ENCODE peak calls at places on chromosome 12, in four cellular contexts. P is HS-5, V is NCI-H1105 treated with DMSO at 0.1 percent for 48 hours, Z is frontal cortex. W is an unnamed sample.
A peak's percentile ranks its signal among the peaks of the same experiment; 100 is the strongest.

GRCh38 chr12:124160102-124160501 is 134.8 kb upstream of the RFLNA start:
- DNase-seq in P (no peak), Z (no peak), V (no peak), W (no peak)

GRCh38 chr12:96587691-96588090 is 98.3 kb downstream of the CFAP54 start:
- DNase-seq in V (no peak), Z (no peak), P (no peak), W (no peak)

GRCh38 chr12:89105243-89105642 is 247.1 kb downstream of the DUSP6 start:
- DNase-seq in P (no peak), Z (no peak), V (no peak), W (no peak)

GRCh38 chr12:50542448-50542847 is 37.7 kb downstream of the DIP2B start:
- DNase-seq in V (no peak), Z (no peak), P (no peak), W (peak; percentile 91)

GRCh38 chr12:106978035-106978800 is 8.7 kb downstream of the MTERF2 start:
- DNase-seq in V (peak; percentile 91), P (no peak), Z (no peak), W (no peak)

GRCh38 chr12:4535092-4535491 is 3.6 kb upstream of the RAD51AP1 start:
- DNase-seq in Z (no peak), P (no peak), V (no peak), W (no peak)

GRCh38 chr12:26274441-26275312 is 79.3 kb downstream of the SSPN start:
- DNase-seq in V (no peak), Z (no peak), P (peak; percentile 98), W (peak; percentile 87)

GRCh38 chr12:6262635-6263034 is 47.8 kb upstream of the PLEKHG6 start:
- DNase-seq in P (no peak), Z (no peak), V (no peak), W (no peak)

GRCh38 chr12:104064842-104065441 is 611 bp downstream of the HCFC2 start:
- DNase-seq in Z (peak; percentile 23), P (no peak), V (no peak), W (no peak)

GRCh38 chr12:98852181-98852580 is 207.1 kb downstream of the APAF1 start:
- DNase-seq in Z (no peak), V (no peak), P (no peak), W (no peak)

GRCh38 chr12:125140239-125140917 is 75.1 kb downstream of the AACS start:
- DNase-seq in V (no peak), P (no peak), Z (no peak), W (no peak)

GRCh38 chr12:131454418-131455217 is 256.3 kb upstream of the SFSWAP start:
- DNase-seq in Z (no peak), P (no peak), V (peak; percentile 18), W (no peak)

GRCh38 chr12:113973109-113973904 is 7.2 kb upstream of the RBM19 start:
- DNase-seq in P (no peak), V (no peak), Z (no peak), W (no peak)

GRCh38 chr12:127941332-127941731 is 325.6 kb upstream of the TMEM132C start:
- DNase-seq in P (no peak), Z (no peak), V (no peak), W (no peak)

GRCh38 chr12:89933911-89934310 is 225.3 kb upstream of the ATP2B1 start:
- DNase-seq in Z (no peak), P (no peak), V (no peak), W (no peak)

GRCh38 chr12:124385219-124385969 is 90.5 kb downstream of the RFLNA start:
- DNase-seq in V (no peak), Z (no peak), P (peak; percentile 62), W (no peak)

GRCh38 chr12:49461221-49461620 is 77.6 kb upstream of the KCNH3 start:
- DNase-seq in P (no peak), Z (no peak), V (no peak), W (no peak)

GRCh38 chr12:49902399-49903350 is 1.0 kb downstream of the FAIM2 start:
- DNase-seq in V (no peak), Z (peak; percentile 50), P (no peak), W (no peak)

GRCh38 chr12:93892431-93893210 is 215.4 kb downstream of the CRADD start:
- DNase-seq in P (no peak), Z (no peak), V (no peak), W (no peak)

GRCh38 chr12:122326597-122326996 is 60.3 kb upstream of the VPS33A start:
- DNase-seq in P (no peak), V (no peak), Z (no peak), W (no peak)